ENCODE peak calls at places on chromosomes 13 and 19, in five cellular contexts. O, M, B, A and U are unnamed samples.

GRCh38 chr13:42654760-42655159 is 80.8 kb downstream of the TNFSF11 start:
- DNase-seq in A (no peak), B (no peak), M (no peak), O (no peak), U (no peak)

GRCh38 chr13:109271991-109272454 is 514.4 kb downstream of the IRS2 start:
- DNase-seq in A (peak), O (no peak), B (no peak), M (no peak), U (no peak)

GRCh38 chr13:29924482-29924884 is 74.1 kb upstream of the UBL3 start:
- DNase-seq in O (no peak), B (no peak), A (peak), M (no peak), U (no peak)

GRCh38 chr19:21127001-21127400 is 14.8 kb upstream of the ZNF431 start:
- DNase-seq in O (no peak), A (no peak), M (no peak), B (no peak), U (no peak)

GRCh38 chr13:25768726-25769270 is 283.0 kb downstream of the SHISA2 start:
- DNase-seq in B (no peak), O (no peak), M (no peak), A (peak), U (no peak)

GRCh38 chr19:3573162-3573857 is 566 bp downstream of the HMG20B start:
- DNase-seq in M (no peak), O (no peak), B (no peak), A (no peak), U (no peak)

GRCh38 chr19:42471554-42472249 is 29.0 kb upstream of the CXCL17 start:
- DNase-seq in A (peak), B (peak), M (no peak), O (no peak), U (no peak)

GRCh38 chr19:47663911-47664771 is 49.1 kb upstream of the EHD2 start:
- DNase-seq in M (no peak), B (peak), A (peak), O (no peak), U (peak)

GRCh38 chr13:60134376-60134775 is 29.4 kb downstream of the DIAPH3 start:
- DNase-seq in O (no peak), B (no peak), A (no peak), M (no peak), U (no peak)

GRCh38 chr19:30165228-30165813 is 206.9 kb upstream of the ZNF536 start:
- DNase-seq in M (no peak), A (no peak), O (no peak), B (no peak), U (peak)

GRCh38 chr13:24304620-24305019 is 4.8 kb upstream of the C1QTNF9 start:
- DNase-seq in A (no peak), O (no peak), B (no peak), M (no peak), U (no peak)

GRCh38 chr13:75704942-75705320 is 68.8 kb downstream of the LMO7 start:
- DNase-seq in B (peak), M (no peak), A (no peak), O (no peak), U (no peak)

GRCh38 chr13:90447735-90448103 is 899.8 kb upstream of the MIR17HG start:
- DNase-seq in A (peak), O (no peak), B (no peak), M (no peak), U (no peak)

GRCh38 chr19:3324405-3324856 is 42.0 kb upstream of the NFIC start:
- DNase-seq in O (no peak), M (peak), B (no peak), A (no peak), U (no peak)

GRCh38 chr13:75404721-75405120 is 77.2 kb downstream of the TBC1D4 start:
- DNase-seq in B (no peak), A (peak), M (no peak), O (no peak), U (no peak)

GRCh38 chr19:16062789-16063188 is 13.5 kb upstream of the TPM4 start:
- DNase-seq in A (no peak), M (peak), O (no peak), B (no peak), U (no peak)

GRCh38 chr19:2867025-2867991 is at the start of gene ZNF556:
- DNase-seq in M (no peak), A (peak), B (no peak), O (no peak), U (no peak)

GRCh38 chr19:33809960-33810359 is 13.3 kb downstream of the KCTD15 start:
- DNase-seq in M (no peak), O (no peak), A (no peak), B (no peak), U (no peak)

GRCh38 chr19:1177322-1178114 is 3.5 kb upstream of the SBNO2 start:
- DNase-seq in B (no peak), M (no peak), O (peak), A (peak), U (no peak)